ENCODE peak calls at places on chromosomes 1 and 21, in eight cellular contexts. I is HS-5; G is NB4; Z is left kidney; B is stimulated activated CD4-positive, alpha-beta T cell treated with anti-CD3 and anti-CD28 coated beads, Interleukin-4, amount 100 ng/mL, for 48 hours; P is T-helper 1 cell; A is AML-193; J is testis. R is an unnamed sample.

GRCh38 chr1:93635614-93636543 is 45.8 kb downstream of the BCAR3 start:
- DNase-seq in P (no peak), A (no peak), Z (no peak), J (peak), B (no peak), G (no peak), I (no peak), R (no peak)

GRCh38 chr1:56973898-56974752 is 8.3 kb upstream of the C8B start:
- DNase-seq in J (no peak), Z (no peak), A (peak), P (no peak), I (no peak), G (peak), B (no peak), R (no peak)

GRCh38 chr1:30513396-30514136 is 209.8 kb downstream of the MATN1 start:
- DNase-seq in I (no peak), A (no peak), J (no peak), P (no peak), Z (no peak), B (no peak), G (no peak), R (peak)

GRCh38 chr1:204684551-204685235 is 845 bp downstream of the LRRN2 start:
- DNase-seq in J (peak), I (no peak), Z (peak), A (no peak), G (no peak), P (no peak), B (no peak), R (peak)

GRCh38 chr1:160377585-160378206 is 10.8 kb downstream of the NHLH1 start:
- DNase-seq in A (no peak), G (no peak), I (no peak), Z (no peak), B (no peak), P (no peak), J (no peak), R (no peak)

GRCh38 chr1:2612591-2613365 is 20.0 kb downstream of the MMEL1 start:
- DNase-seq in B (no peak), A (no peak), G (no peak), J (peak), Z (no peak), I (no peak), P (no peak), R (no peak)

GRCh38 chr1:30645807-30646206 is 77.6 kb downstream of the MATN1 start:
- DNase-seq in G (no peak), P (no peak), J (no peak), B (no peak), A (no peak), Z (no peak), I (peak), R (no peak)

GRCh38 chr21:17351766-17352165 is 161.1 kb upstream of the CXADR start:
- DNase-seq in J (no peak), A (no peak), G (no peak), Z (no peak), I (no peak), B (no peak), P (no peak), R (no peak)

R was measured in progenitor cell of endocrine pancreas.